ENCODE peak calls at places on chromosomes 6 and 20, in seven cellular contexts. G is fibroblast of pulmonary artery, Y is lower lobe of right lung, R is ascending aorta, L is prostate gland, X is body of pancreas, U is GM23338. M is an unnamed sample.

GRCh38 chr6:47238456-47238995 is 71.2 kb downstream of the TNFRSF21 start:
- DNase-seq in U (no peak), G (no peak), X (no peak), R (no peak), L (no peak), Y (no peak), M (no peak)

GRCh38 chr6:151553416-151554158 is 59.8 kb downstream of the CCDC170 start:
- DNase-seq in Y (no peak), L (no peak), U (no peak), X (no peak), R (no peak), G (no peak), M (no peak)

GRCh38 chr6:6596929-6597328 is 8.4 kb downstream of the LY86 start:
- DNase-seq in X (no peak), R (no peak), U (no peak), G (no peak), L (no peak), Y (no peak), M (no peak)

GRCh38 chr6:36075656-36076055 is 48.0 kb downstream of the MAPK14 start:
- DNase-seq in L (no peak), R (no peak), Y (no peak), X (no peak), U (peak; percentile 53), G (no peak), M (no peak)

GRCh38 chr6:43391448-43392031 is 22.1 kb upstream of the ZNF318 start:
- DNase-seq in X (no peak), L (no peak), R (no peak), U (no peak), Y (no peak), G (no peak), M (no peak)

GRCh38 chr6:35161265-35161664 is 20.1 kb upstream of the TCP11 start:
- DNase-seq in L (no peak), R (no peak), U (no peak), G (no peak), X (no peak), Y (no peak), M (no peak)

GRCh38 chr6:26033132-26033941 is 53.9 kb upstream of the HFE start:
- DNase-seq in G (peak; percentile 99), X (peak; percentile 56), R (peak; percentile 90), Y (peak; percentile 80), L (peak; percentile 85), U (peak; percentile 95), M (peak; percentile 57)

GRCh38 chr20:32480361-32481199 is 104.6 kb downstream of the NOL4L start:
- DNase-seq in X (no peak), Y (no peak), U (no peak), R (no peak), L (no peak), G (no peak), M (no peak)

GRCh38 chr6:35024601-35025054 is 116.5 kb downstream of the TCP11 start:
- DNase-seq in L (no peak), R (peak; percentile 82), Y (peak; percentile 81), X (peak; percentile 23), G (peak; percentile 87), U (peak; percentile 69), M (no peak)

GRCh38 chr6:49646130-49646824 is 9.6 kb upstream of the RHAG start:
- DNase-seq in L (no peak), G (no peak), Y (no peak), R (no peak), U (no peak), X (no peak), M (no peak)

GRCh38 chr20:25459111-25459830 is 51.8 kb downstream of the GINS1 start:
- DNase-seq in Y (no peak), U (no peak), X (no peak), L (no peak), G (no peak), R (no peak), M (no peak)

GRCh38 chr6:33123732-33124524 is 48.1 kb downstream of the HLA-DPB1 start:
- DNase-seq in U (peak; percentile 89), R (no peak), G (peak; percentile 37), L (no peak), X (no peak), Y (no peak), M (no peak)

GRCh38 chr6:21937466-21937865 is 343.9 kb downstream of the SOX4 start:
- DNase-seq in G (no peak), Y (no peak), U (peak; percentile 49), R (no peak), X (no peak), L (no peak), M (no peak)

GRCh38 chr6:21933351-21933750 is 339.8 kb downstream of the SOX4 start:
- DNase-seq in X (no peak), G (no peak), L (no peak), Y (no peak), U (no peak), R (no peak), M (no peak)

GRCh38 chr6:21931641-21932335 is 338.2 kb downstream of the SOX4 start:
- DNase-seq in X (no peak), R (no peak), G (peak; percentile 48), Y (no peak), L (no peak), U (no peak), M (no peak)

GRCh38 chr6:21935142-21935541 is 341.6 kb downstream of the SOX4 start:
- DNase-seq in X (no peak), L (no peak), U (no peak), R (no peak), G (no peak), Y (no peak), M (no peak)

DNA sequence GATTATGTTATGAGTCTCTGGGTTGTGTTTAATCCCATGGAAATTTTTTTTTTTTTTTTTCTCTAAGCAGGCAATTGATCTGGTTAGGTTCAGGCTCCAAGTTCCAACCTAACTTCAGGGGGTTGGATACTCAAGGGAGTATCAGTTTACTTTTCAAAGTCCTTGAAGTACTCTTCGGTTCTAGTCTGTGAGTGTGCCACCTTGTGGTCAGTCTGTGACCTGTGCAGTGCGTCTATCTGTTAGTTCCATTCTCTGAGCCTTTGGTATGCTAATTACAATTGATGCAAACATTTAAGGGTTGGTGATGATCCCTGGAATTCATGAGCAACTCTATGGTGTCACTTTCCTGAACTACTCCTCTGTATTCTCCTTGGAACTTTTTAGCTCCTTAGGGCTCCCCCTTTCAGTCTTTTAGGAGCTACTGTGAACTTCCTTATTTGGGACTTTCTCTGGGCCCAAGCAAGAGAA is 342.0 kb downstream of the SOX4 start:
- DNase-seq in G (peak; percentile 60), R (no peak), Y (no peak), U (peak; percentile 87), X (peak; percentile 35), L (no peak), M (no peak)
- TF ChIP-seq CTCF in G (peak; percentile 54), R (peak; percentile 26), Y (peak; percentile 65), U (peak; percentile 94), X (no peak), L (peak; percentile 30), M (peak; percentile 35)

DNA sequence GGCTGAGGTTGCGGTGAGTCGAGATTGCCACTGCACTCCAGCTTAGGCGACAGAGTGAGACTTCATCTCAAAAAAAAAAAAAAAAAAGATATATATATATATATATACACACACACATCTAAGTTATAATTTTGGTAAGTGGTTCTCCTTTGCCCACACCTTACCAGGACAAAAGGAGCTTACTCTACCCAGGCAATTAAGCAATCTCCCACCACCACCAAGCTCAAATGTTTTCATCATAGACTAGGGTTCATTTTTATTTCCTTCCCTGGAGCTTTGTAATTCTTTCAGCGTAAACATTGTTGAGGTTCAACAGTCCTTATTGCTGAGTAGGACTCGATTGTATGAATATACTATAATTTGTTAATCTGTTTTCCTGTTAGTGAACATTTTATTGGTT is 23.5 kb downstream of the AMD1 start:
- DNase-seq in R (no peak), G (no peak), Y (no peak), L (no peak), U (no peak), X (no peak), M (no peak)
- TF ChIP-seq CTCF in R (no peak), G (no peak), Y (no peak), L (no peak), U (no peak), X (no peak), M (no peak)

GRCh38 chr6:149751239-149751638 is 1.7 kb downstream of the PCMT1 start:
- DNase-seq in R (no peak), X (no peak), U (no peak), G (no peak), L (no peak), Y (no peak), M (no peak)

GRCh38 chr6:149756261-149756636 is 6.7 kb downstream of the PCMT1 start:
- DNase-seq in L (no peak), X (no peak), G (no peak), U (no peak), Y (no peak), R (no peak), M (no peak)

GRCh38 chr6:149752600-149752999 is 3.1 kb downstream of the PCMT1 start:
- DNase-seq in L (no peak), U (no peak), X (no peak), G (peak; percentile 7), Y (no peak), R (no peak), M (no peak)

GRCh38 chr6:149754573-149754972 is 5.0 kb downstream of the PCMT1 start:
- DNase-seq in L (no peak), X (no peak), R (no peak), Y (no peak), G (no peak), U (no peak), M (no peak)

DNA sequence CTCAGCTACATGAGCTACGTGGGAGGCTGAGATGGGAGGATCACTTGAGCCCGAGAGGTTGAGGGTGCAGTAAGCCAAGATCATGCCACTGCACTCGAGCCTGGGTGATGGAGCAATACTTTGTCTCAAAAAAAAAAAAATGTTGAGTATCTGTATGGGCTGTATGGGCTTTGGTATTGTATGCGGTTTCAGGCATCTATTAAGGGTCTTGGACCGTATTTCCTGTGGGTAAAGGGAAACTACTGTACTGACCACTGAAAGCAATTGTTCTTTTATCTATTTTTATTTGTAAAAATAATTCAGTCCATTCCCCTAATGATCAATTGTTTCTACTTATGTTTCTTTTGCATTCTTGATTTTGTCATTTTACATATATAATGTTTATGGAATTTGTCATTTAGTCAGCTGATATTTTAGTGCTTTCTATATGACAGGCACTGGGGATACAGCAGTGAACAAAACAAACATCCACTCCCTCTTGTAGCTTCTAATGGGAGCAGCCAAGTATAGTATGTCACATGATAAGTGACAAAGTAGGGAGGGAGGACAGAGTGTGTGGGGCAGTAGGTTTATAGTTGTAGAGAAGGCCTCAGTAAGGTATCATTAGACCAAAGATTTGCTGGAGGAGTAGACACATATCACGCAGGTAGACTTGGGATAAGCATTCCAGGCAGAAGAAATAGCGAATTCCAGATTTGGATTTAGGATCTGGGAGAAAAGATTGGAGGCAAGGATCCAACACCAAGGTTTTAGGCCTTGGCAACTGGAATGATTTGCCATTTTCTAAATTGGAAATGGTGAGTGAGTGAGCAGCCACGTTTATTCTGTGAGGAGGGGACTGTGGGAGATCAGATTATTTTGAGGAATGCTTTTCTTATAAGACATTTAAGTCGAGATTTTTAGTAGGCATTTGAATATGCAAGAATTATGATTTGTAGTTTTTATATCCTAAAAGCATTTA is 6.0 kb downstream of the PCMT1 start:
- DNase-seq in Y (no peak), L (no peak), X (no peak), R (no peak), U (no peak), G (no peak), M (no peak)
- TF ChIP-seq CTCF in Y (no peak), L (no peak), X (no peak), R (no peak), U (no peak), G (no peak), M (no peak)

DNA sequence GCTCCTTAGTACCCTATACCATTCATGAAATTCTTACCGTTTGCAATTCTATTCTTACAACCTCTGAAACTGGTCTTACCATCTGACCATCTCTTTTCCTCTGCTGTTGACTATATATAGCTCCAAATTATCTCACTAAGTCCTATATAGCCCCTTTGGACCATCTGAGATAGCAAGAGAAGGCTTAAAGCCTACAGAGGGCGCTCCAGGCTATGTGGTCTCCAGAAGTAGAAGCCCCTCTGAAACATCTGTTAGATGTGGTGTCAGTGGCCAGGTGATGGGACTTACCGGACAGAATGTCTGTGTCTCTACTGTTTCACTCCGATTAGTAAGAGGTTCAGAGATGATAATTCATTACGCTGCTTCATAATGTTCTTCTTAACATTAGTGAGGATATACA is 140.7 kb upstream of the BMP2 start:
- DNase-seq in G (no peak), U (peak; percentile 83), R (no peak), Y (no peak), L (no peak), X (no peak), M (no peak)
- TF ChIP-seq CTCF in G (no peak), U (peak; percentile 82), R (no peak), Y (no peak), L (no peak), X (no peak), M (no peak)

M was measured in D721Med.